ENCODE peak calls at places on chromosomes 12 and 14, in four cellular contexts. One of them, this sample, is unnamed.

GRCh38 chr12:3088251-3088650 is 11.1 kb downstream of the TSPAN9 start:
- DNase-seq in AG04450: no peak
- DNase-seq in tibial artery: no peak
- DNase-seq in substantia nigra: no peak
- DNase-seq in this sample: no peak

GRCh38 chr14:100417466-100417865 is 94.3 kb downstream of the SLC25A47 start:
- DNase-seq in AG04450: peak
- DNase-seq in tibial artery: no peak
- DNase-seq in substantia nigra: peak
- DNase-seq in this sample: no peak

GRCh38 chr12:115341442-115341841 is 657.5 kb upstream of the TBX3 start:
- DNase-seq in AG04450: peak
- DNase-seq in tibial artery: peak
- DNase-seq in substantia nigra: peak
- DNase-seq in this sample: no peak

GRCh38 chr12:89529738-89530137 is 3.9 kb upstream of the POC1B start:
- DNase-seq in AG04450: no peak
- DNase-seq in tibial artery: no peak
- DNase-seq in substantia nigra: no peak
- DNase-seq in this sample: no peak

GRCh38 chr12:4107436-4107878 is 166.1 kb upstream of the CCND2 start:
- DNase-seq in AG04450: peak
- DNase-seq in tibial artery: peak
- DNase-seq in substantia nigra: no peak
- DNase-seq in this sample: peak

GRCh38 chr14:34243001-34243400 is 219.0 kb downstream of the SPTSSA start:
- DNase-seq in AG04450: no peak
- DNase-seq in tibial artery: no peak
- DNase-seq in substantia nigra: no peak
- DNase-seq in this sample: no peak

GRCh38 chr14:20610002-20610765 is 19.0 kb upstream of the RNASE12 start:
- DNase-seq in AG04450: peak
- DNase-seq in tibial artery: peak
- DNase-seq in substantia nigra: peak
- DNase-seq in this sample: peak

GRCh38 chr14:99649643-99650042 is 4.7 kb downstream of the HHIPL1 start:
- DNase-seq in AG04450: no peak
- DNase-seq in tibial artery: no peak
- DNase-seq in substantia nigra: no peak
- DNase-seq in this sample: no peak

GRCh38 chr14:71645656-71646055 is 286.6 kb upstream of the RGS6 start:
- DNase-seq in AG04450: no peak
- DNase-seq in tibial artery: no peak
- DNase-seq in substantia nigra: no peak
- DNase-seq in this sample: no peak

GRCh38 chr12:11635341-11635740 is 14.1 kb upstream of the ETV6 start:
- DNase-seq in AG04450: no peak
- DNase-seq in tibial artery: no peak
- DNase-seq in substantia nigra: no peak
- DNase-seq in this sample: no peak

GRCh38 chr12:100864366-100864765 is 69.8 kb downstream of the ANO4 start:
- DNase-seq in AG04450: no peak
- DNase-seq in tibial artery: no peak
- DNase-seq in substantia nigra: no peak
- DNase-seq in this sample: no peak

GRCh38 chr14:49497725-49498348 is 88.3 kb downstream of the RPS29 start:
- DNase-seq in AG04450: peak
- DNase-seq in tibial artery: no peak
- DNase-seq in substantia nigra: peak
- DNase-seq in this sample: peak

GRCh38 chr14:74290415-74290814 is 12.3 kb downstream of the ABCD4 start:
- DNase-seq in AG04450: no peak
- DNase-seq in tibial artery: no peak
- DNase-seq in substantia nigra: no peak
- DNase-seq in this sample: no peak

GRCh38 chr12:76878045-76878898 is 547 bp downstream of the CSRP2 start:
- DNase-seq in AG04450: no peak
- DNase-seq in tibial artery: no peak
- DNase-seq in substantia nigra: no peak
- DNase-seq in this sample: no peak

GRCh38 chr12:18700254-18700653 is 37.6 kb downstream of the PLCZ1 start:
- DNase-seq in AG04450: peak
- DNase-seq in tibial artery: peak
- DNase-seq in substantia nigra: no peak
- DNase-seq in this sample: no peak

GRCh38 chr12:92759634-92760268 is 57.0 kb downstream of the PLEKHG7 start:
- DNase-seq in AG04450: peak
- DNase-seq in tibial artery: no peak
- DNase-seq in substantia nigra: no peak
- DNase-seq in this sample: no peak

GRCh38 chr14:81005540-81006228 is 50.3 kb downstream of the TSHR start:
- DNase-seq in AG04450: no peak
- DNase-seq in tibial artery: no peak
- DNase-seq in substantia nigra: no peak
- DNase-seq in this sample: no peak

GRCh38 chr14:74846968-74847549 is 28.9 kb downstream of the PROX2 start:
- DNase-seq in AG04450: no peak
- DNase-seq in tibial artery: no peak
- DNase-seq in substantia nigra: no peak
- DNase-seq in this sample: no peak

DNA sequence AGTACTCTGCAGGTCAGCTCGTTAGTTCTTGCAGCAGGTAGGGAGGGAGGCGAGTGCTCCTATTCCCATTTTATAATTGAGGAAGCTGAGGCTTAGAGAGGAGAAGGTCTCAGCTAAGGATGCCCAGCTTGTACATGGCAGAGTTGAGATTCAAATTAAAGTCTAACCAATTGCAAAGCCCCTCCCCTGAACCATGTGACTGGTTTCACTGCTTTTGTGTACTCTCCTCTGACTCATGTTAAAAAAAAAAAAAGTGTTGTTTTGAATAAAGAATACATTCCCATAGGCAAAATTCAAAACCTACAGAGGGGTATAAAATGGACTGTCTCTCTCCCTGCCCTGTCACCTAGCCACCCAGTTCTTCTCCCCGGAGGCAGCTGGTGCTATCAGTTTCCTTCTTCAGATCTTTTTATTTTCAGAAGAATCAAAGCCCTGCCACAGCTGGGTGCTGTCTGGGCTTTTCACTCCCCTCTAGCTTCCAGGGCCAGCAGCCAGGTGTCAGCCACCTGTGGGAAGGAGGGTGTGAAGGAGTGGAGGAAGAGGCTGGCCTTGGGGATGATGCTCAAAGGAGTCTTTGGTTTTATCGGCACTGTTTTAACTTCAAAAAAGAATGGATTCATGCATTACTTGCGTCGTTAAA is 5.4 kb downstream of the PSMD9 start:
- DNase-seq in AG04450: peak
- DNase-seq in tibial artery: no peak
- DNase-seq in substantia nigra: no peak
- DNase-seq in this sample: no peak
- H3K27ac ChIP-seq in AG04450: peak
- H3K27ac ChIP-seq in tibial artery: no peak
- H3K27ac ChIP-seq in substantia nigra: no peak
- H3K27ac ChIP-seq in this sample: no peak

GRCh38 chr14:69669375-69669774 is 58.0 kb downstream of the SUSD6 start:
- DNase-seq in AG04450: no peak
- DNase-seq in tibial artery: no peak
- DNase-seq in substantia nigra: no peak
- DNase-seq in this sample: no peak
- H3K27ac ChIP-seq in AG04450: no peak
- H3K27ac ChIP-seq in tibial artery: peak
- H3K27ac ChIP-seq in substantia nigra: no peak
- H3K27ac ChIP-seq in this sample: no peak

GRCh38 chr14:91313154-91313850 is 68.8 kb upstream of the GPR68 start:
- DNase-seq in AG04450: no peak
- DNase-seq in tibial artery: no peak
- DNase-seq in substantia nigra: no peak
- DNase-seq in this sample: no peak
- H3K27ac ChIP-seq in AG04450: no peak
- H3K27ac ChIP-seq in tibial artery: no peak
- H3K27ac ChIP-seq in substantia nigra: no peak
- H3K27ac ChIP-seq in this sample: no peak

GRCh38 chr14:67358914-67359313 is 690 bp downstream of the ATP6V1D start:
- DNase-seq in AG04450: no peak
- DNase-seq in tibial artery: no peak
- DNase-seq in substantia nigra: no peak
- DNase-seq in this sample: no peak
- H3K27ac ChIP-seq in AG04450: peak
- H3K27ac ChIP-seq in tibial artery: peak
- H3K27ac ChIP-seq in substantia nigra: peak
- H3K27ac ChIP-seq in this sample: peak

GRCh38 chr12:53325539-53326061 is 4.2 kb upstream of the AAAS start:
- DNase-seq in AG04450: no peak
- DNase-seq in tibial artery: no peak
- DNase-seq in substantia nigra: peak
- DNase-seq in this sample: no peak

GRCh38 chr12:53326460-53327185 is 5.2 kb upstream of the AAAS start:
- DNase-seq in AG04450: no peak
- DNase-seq in tibial artery: no peak
- DNase-seq in substantia nigra: no peak
- DNase-seq in this sample: no peak

GRCh38 chr12:53327435-53328042 is 6.1 kb upstream of the AAAS start:
- DNase-seq in AG04450: no peak
- DNase-seq in tibial artery: no peak
- DNase-seq in substantia nigra: no peak
- DNase-seq in this sample: no peak

GRCh38 chr12:53324779-53325538 is 3.5 kb upstream of the AAAS start:
- DNase-seq in AG04450: peak
- DNase-seq in tibial artery: peak
- DNase-seq in substantia nigra: peak
- DNase-seq in this sample: peak

DNA sequence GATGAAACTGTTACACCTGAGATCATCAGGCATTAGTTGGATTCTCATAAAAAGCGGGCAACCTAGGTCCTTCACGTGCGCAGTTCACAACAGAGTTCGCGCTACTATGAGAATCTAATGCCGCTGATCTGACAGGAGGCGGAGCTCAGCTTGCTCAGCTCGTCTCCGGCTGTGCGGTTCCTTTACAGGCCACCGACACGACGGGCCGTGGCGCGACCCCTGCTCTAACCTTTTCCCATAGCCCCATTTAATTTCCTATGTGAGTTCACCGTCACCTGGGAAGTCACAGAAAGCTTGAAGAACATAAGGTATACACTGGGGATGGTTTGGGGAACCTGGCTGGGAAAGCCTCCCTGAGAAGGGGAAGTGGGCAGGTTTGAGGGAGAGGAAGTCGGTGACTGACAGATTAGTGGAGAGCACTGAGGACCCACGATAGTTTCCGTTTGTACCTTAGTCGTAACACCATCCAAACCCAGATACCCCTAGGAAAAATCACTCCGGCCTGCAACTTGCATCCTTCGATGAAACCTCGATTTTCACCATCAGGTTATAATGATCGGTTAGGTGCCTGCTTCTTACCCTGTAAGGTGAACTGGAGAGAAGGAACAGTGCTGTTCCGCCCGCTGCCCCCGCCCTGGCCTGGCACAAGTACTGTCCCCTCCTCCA is 2.8 kb upstream of the AAAS start:
- DNase-seq in AG04450: no peak
- DNase-seq in tibial artery: no peak
- DNase-seq in substantia nigra: no peak
- DNase-seq in this sample: peak
- H3K27ac ChIP-seq in AG04450: peak
- H3K27ac ChIP-seq in tibial artery: peak
- H3K27ac ChIP-seq in substantia nigra: peak
- H3K27ac ChIP-seq in this sample: peak

GRCh38 chr12:107762874-107763273 is 1.9 kb upstream of the PRDM4 start:
- DNase-seq in AG04450: no peak
- DNase-seq in tibial artery: no peak
- DNase-seq in substantia nigra: no peak
- DNase-seq in this sample: no peak
- H3K27ac ChIP-seq in AG04450: no peak
- H3K27ac ChIP-seq in tibial artery: no peak
- H3K27ac ChIP-seq in substantia nigra: no peak
- H3K27ac ChIP-seq in this sample: no peak

GRCh38 chr12:103546959-103547358 is 40.1 kb upstream of the STAB2 start:
- DNase-seq in AG04450: no peak
- DNase-seq in tibial artery: no peak
- DNase-seq in substantia nigra: no peak
- DNase-seq in this sample: no peak
- H3K27ac ChIP-seq in AG04450: no peak
- H3K27ac ChIP-seq in tibial artery: no peak
- H3K27ac ChIP-seq in substantia nigra: no peak
- H3K27ac ChIP-seq in this sample: no peak

This sample was measured in effector memory CD4-positive, alpha-beta T cell.